ENCODE peak calls at places on chromosomes 4 and X, in six cellular contexts. A is smooth muscle cell of the brain vasculature, Q is choroid plexus epithelial cell, K is HT1080, G is RWPE1, W is T-cell. H is an unnamed sample.

GRCh38 chrX:9429767-9430166 is 35.1 kb upstream of the TBL1X start:
- DNase-seq in A (no peak), Q (no peak), K (no peak), G (no peak), W (no peak), H (no peak)

GRCh38 chrX:130228871-130229270 is 39.8 kb downstream of the ZNF280C start:
- DNase-seq in A (no peak), Q (no peak), K (no peak), G (no peak), W (no peak), H (no peak)

GRCh38 chrX:110569506-110569905 is 210.9 kb downstream of the RTL9 start:
- DNase-seq in A (no peak), Q (no peak), K (peak; percentile 61), G (no peak), W (no peak), H (peak; percentile 23)

GRCh38 chr4:168514249-168514852 is 17.5 kb downstream of the PALLD start:
- DNase-seq in A (peak; percentile 24), Q (peak; percentile 65), K (peak; percentile 26), G (peak; percentile 31), W (no peak), H (peak; percentile 67)

GRCh38 chrX:120251471-120252011 is 929 bp downstream of the ZBTB33 start:
- DNase-seq in A (no peak), Q (peak; percentile 23), K (peak; percentile 21), G (peak; percentile 5), W (peak; percentile 5), H (peak; percentile 12)

GRCh38 chr4:55435136-55435535 is 39.4 kb downstream of the TMEM165 start:
- DNase-seq in A (no peak), Q (peak; percentile 75), K (peak; percentile 6), G (no peak), W (no peak), H (peak; percentile 25)

GRCh38 chr4:87192155-87192919 is 28.1 kb downstream of the KLHL8 start:
- DNase-seq in A (no peak), Q (peak; percentile 5), K (no peak), G (no peak), W (no peak), H (peak; percentile 32)

GRCh38 chrX:29229802-29230201 is 642.6 kb downstream of the IL1RAPL1 start:
- DNase-seq in A (no peak), Q (no peak), K (peak; percentile 66), G (no peak), W (no peak), H (peak; percentile 42)

GRCh38 chr4:51907001-51907669 is 64.2 kb downstream of the DCUN1D4 start:
- DNase-seq in A (no peak), Q (no peak), K (no peak), G (no peak), W (no peak), H (no peak)